ENCODE peak calls at places on chromosome 18, in five cellular contexts. One of them, this sample, is unnamed.

GRCh38 chr18:78976697-78977626 is 2.7 kb upstream of the SALL3 start:
- DNase-seq in Caco-2: no peak
- DNase-seq in gastrocnemius medialis: no peak
- DNase-seq in fibroblast of pulmonary artery: no peak
- DNase-seq in neural progenitor cell: peak; percentile 49
- DNase-seq in this sample: no peak

GRCh38 chr18:45169610-45170009 is 445.7 kb upstream of the SLC14A2 start:
- DNase-seq in Caco-2: no peak
- DNase-seq in gastrocnemius medialis: peak; percentile 61
- DNase-seq in fibroblast of pulmonary artery: peak; percentile 93
- DNase-seq in neural progenitor cell: no peak
- DNase-seq in this sample: peak; percentile 90

GRCh38 chr18:75247601-75248421 is 37.2 kb downstream of the TSHZ1 start:
- DNase-seq in Caco-2: no peak
- DNase-seq in gastrocnemius medialis: no peak
- DNase-seq in fibroblast of pulmonary artery: peak; percentile 67
- DNase-seq in neural progenitor cell: no peak
- DNase-seq in this sample: peak; percentile 29

GRCh38 chr18:11689972-11690570 is 1.0 kb downstream of the GNAL start:
- DNase-seq in Caco-2: no peak
- DNase-seq in gastrocnemius medialis: no peak
- DNase-seq in fibroblast of pulmonary artery: no peak
- DNase-seq in neural progenitor cell: no peak
- DNase-seq in this sample: peak; percentile 28

GRCh38 chr18:74598350-74599001 is 806 bp downstream of the ZNF407 start:
- DNase-seq in Caco-2: peak; percentile 39
- DNase-seq in gastrocnemius medialis: peak; percentile 34
- DNase-seq in fibroblast of pulmonary artery: peak; percentile 40
- DNase-seq in neural progenitor cell: peak; percentile 76
- DNase-seq in this sample: peak; percentile 32

GRCh38 chr18:63451774-63452173 is 25.0 kb upstream of the SERPINB5 start:
- DNase-seq in Caco-2: no peak
- DNase-seq in gastrocnemius medialis: no peak
- DNase-seq in fibroblast of pulmonary artery: peak; percentile 63
- DNase-seq in neural progenitor cell: no peak
- DNase-seq in this sample: peak; percentile 97

GRCh38 chr18:47594063-47594462 is 336.4 kb downstream of the SMAD2 start:
- DNase-seq in Caco-2: no peak
- DNase-seq in gastrocnemius medialis: no peak
- DNase-seq in fibroblast of pulmonary artery: no peak
- DNase-seq in neural progenitor cell: peak; percentile 81
- DNase-seq in this sample: no peak

GRCh38 chr18:63161728-63162195 is 157.8 kb downstream of the BCL2 start:
- DNase-seq in Caco-2: peak; percentile 51
- DNase-seq in gastrocnemius medialis: peak; percentile 70
- DNase-seq in fibroblast of pulmonary artery: peak; percentile 94
- DNase-seq in neural progenitor cell: no peak
- DNase-seq in this sample: peak; percentile 92

GRCh38 chr18:80171190-80171872 is 62.3 kb downstream of the ADNP2 start:
- DNase-seq in Caco-2: no peak
- DNase-seq in gastrocnemius medialis: no peak
- DNase-seq in fibroblast of pulmonary artery: peak; percentile 50
- DNase-seq in neural progenitor cell: peak; percentile 65
- DNase-seq in this sample: peak; percentile 54

GRCh38 chr18:46630160-46630559 is 26.9 kb downstream of the LOXHD1 start:
- DNase-seq in Caco-2: no peak
- DNase-seq in gastrocnemius medialis: no peak
- DNase-seq in fibroblast of pulmonary artery: no peak
- DNase-seq in neural progenitor cell: no peak
- DNase-seq in this sample: peak; percentile 13

GRCh38 chr18:23479829-23480505 is 23.3 kb upstream of the RMC1 start:
- DNase-seq in Caco-2: no peak
- DNase-seq in gastrocnemius medialis: no peak
- DNase-seq in fibroblast of pulmonary artery: no peak
- DNase-seq in neural progenitor cell: no peak
- DNase-seq in this sample: no peak

GRCh38 chr18:42047721-42048120 is 92.7 kb downstream of the PIK3C3 start:
- DNase-seq in Caco-2: no peak
- DNase-seq in gastrocnemius medialis: no peak
- DNase-seq in fibroblast of pulmonary artery: peak; percentile 11
- DNase-seq in neural progenitor cell: no peak
- DNase-seq in this sample: peak; percentile 45

GRCh38 chr18:60322591-60322990 is 50.0 kb downstream of the MC4R start:
- DNase-seq in Caco-2: no peak
- DNase-seq in gastrocnemius medialis: no peak
- DNase-seq in fibroblast of pulmonary artery: no peak
- DNase-seq in neural progenitor cell: no peak
- DNase-seq in this sample: peak; percentile 49

GRCh38 chr18:75727479-75727878 is 300.0 kb upstream of the SMIM21 start:
- DNase-seq in Caco-2: no peak
- DNase-seq in gastrocnemius medialis: no peak
- DNase-seq in fibroblast of pulmonary artery: peak; percentile 29
- DNase-seq in neural progenitor cell: peak; percentile 76
- DNase-seq in this sample: peak; percentile 2

GRCh38 chr18:22434973-22435608 is 17.4 kb upstream of the CTAGE1 start:
- DNase-seq in Caco-2: no peak
- DNase-seq in gastrocnemius medialis: no peak
- DNase-seq in fibroblast of pulmonary artery: peak; percentile 74
- DNase-seq in neural progenitor cell: no peak
- DNase-seq in this sample: peak; percentile 88

GRCh38 chr18:75489493-75490190 is 62.1 kb upstream of the SMIM21 start:
- DNase-seq in Caco-2: no peak
- DNase-seq in gastrocnemius medialis: no peak
- DNase-seq in fibroblast of pulmonary artery: peak; percentile 94
- DNase-seq in neural progenitor cell: no peak
- DNase-seq in this sample: peak; percentile 92

GRCh38 chr18:63062246-63062645 is 257.3 kb downstream of the BCL2 start:
- DNase-seq in Caco-2: no peak
- DNase-seq in gastrocnemius medialis: no peak
- DNase-seq in fibroblast of pulmonary artery: no peak
- DNase-seq in neural progenitor cell: no peak
- DNase-seq in this sample: no peak

GRCh38 chr18:36187826-36188721 is 777 bp downstream of the MOCOS start:
- DNase-seq in Caco-2: no peak
- DNase-seq in gastrocnemius medialis: peak; percentile 59
- DNase-seq in fibroblast of pulmonary artery: no peak
- DNase-seq in neural progenitor cell: peak; percentile 23
- DNase-seq in this sample: peak; percentile 53

GRCh38 chr18:68267583-68267982 is 447.3 kb downstream of the TMX3 start:
- DNase-seq in Caco-2: no peak
- DNase-seq in gastrocnemius medialis: no peak
- DNase-seq in fibroblast of pulmonary artery: peak; percentile 51
- DNase-seq in neural progenitor cell: no peak
- DNase-seq in this sample: peak; percentile 58

GRCh38 chr18:68262697-68263293 is 452.1 kb downstream of the TMX3 start:
- DNase-seq in Caco-2: no peak
- DNase-seq in gastrocnemius medialis: no peak
- DNase-seq in fibroblast of pulmonary artery: peak; percentile 83
- DNase-seq in neural progenitor cell: no peak
- DNase-seq in this sample: peak; percentile 81

GRCh38 chr18:68263481-68263880 is 451.4 kb downstream of the TMX3 start:
- DNase-seq in Caco-2: no peak
- DNase-seq in gastrocnemius medialis: no peak
- DNase-seq in fibroblast of pulmonary artery: peak; percentile 35
- DNase-seq in neural progenitor cell: no peak
- DNase-seq in this sample: peak; percentile 64
- TF ChIP-seq CTCF in Caco-2: no peak
- TF ChIP-seq CTCF in gastrocnemius medialis: no peak
- TF ChIP-seq CTCF in fibroblast of pulmonary artery: no peak
- TF ChIP-seq CTCF in neural progenitor cell: no peak
- TF ChIP-seq CTCF in this sample: no peak

GRCh38 chr18:9109523-9109922 is 7.0 kb downstream of the NDUFV2 start:
- DNase-seq in Caco-2: no peak
- DNase-seq in gastrocnemius medialis: no peak
- DNase-seq in fibroblast of pulmonary artery: peak; percentile 37
- DNase-seq in neural progenitor cell: no peak
- DNase-seq in this sample: no peak
- H3K4me3 ChIP-seq in Caco-2: no peak overlapping the region
- H3K4me3 ChIP-seq in gastrocnemius medialis: no peak overlapping the region
- H3K4me3 ChIP-seq in fibroblast of pulmonary artery: no peak overlapping the region
- H3K4me3 ChIP-seq in neural progenitor cell: peak overlapping the region; percentile 20
- H3K4me3 ChIP-seq in this sample: no peak overlapping the region

GRCh38 chr18:77733292-77733903 is 483.8 kb downstream of the GALR1 start:
- DNase-seq in Caco-2: no peak
- DNase-seq in gastrocnemius medialis: no peak
- DNase-seq in fibroblast of pulmonary artery: no peak
- DNase-seq in neural progenitor cell: peak; percentile 43
- DNase-seq in this sample: no peak
- TF ChIP-seq CTCF in Caco-2: no peak
- TF ChIP-seq CTCF in gastrocnemius medialis: no peak
- TF ChIP-seq CTCF in fibroblast of pulmonary artery: no peak
- TF ChIP-seq CTCF in neural progenitor cell: peak; percentile 46
- TF ChIP-seq CTCF in this sample: no peak

GRCh38 chr18:67302043-67302442 is 214.5 kb downstream of the DSEL start:
- DNase-seq in Caco-2: no peak
- DNase-seq in gastrocnemius medialis: no peak
- DNase-seq in fibroblast of pulmonary artery: peak; percentile 27
- DNase-seq in neural progenitor cell: no peak
- DNase-seq in this sample: peak; percentile 19
- H3K4me3 ChIP-seq in Caco-2: no peak overlapping the region
- H3K4me3 ChIP-seq in gastrocnemius medialis: no peak overlapping the region
- H3K4me3 ChIP-seq in fibroblast of pulmonary artery: no peak overlapping the region
- H3K4me3 ChIP-seq in neural progenitor cell: no peak overlapping the region
- H3K4me3 ChIP-seq in this sample: no peak overlapping the region

GRCh38 chr18:58997811-58998337 is 133.2 kb downstream of the ZNF532 start:
- DNase-seq in Caco-2: no peak
- DNase-seq in gastrocnemius medialis: peak; percentile 54
- DNase-seq in fibroblast of pulmonary artery: peak; percentile 96
- DNase-seq in neural progenitor cell: no peak
- DNase-seq in this sample: peak; percentile 37

GRCh38 chr18:59001166-59001565 is 136.5 kb downstream of the ZNF532 start:
- DNase-seq in Caco-2: no peak
- DNase-seq in gastrocnemius medialis: no peak
- DNase-seq in fibroblast of pulmonary artery: no peak
- DNase-seq in neural progenitor cell: no peak
- DNase-seq in this sample: no peak

GRCh38 chr18:58995663-58996062 is 131.0 kb downstream of the ZNF532 start:
- DNase-seq in Caco-2: no peak
- DNase-seq in gastrocnemius medialis: no peak
- DNase-seq in fibroblast of pulmonary artery: no peak
- DNase-seq in neural progenitor cell: no peak
- DNase-seq in this sample: no peak

GRCh38 chr18:58996131-58996632 is 131.5 kb downstream of the ZNF532 start:
- DNase-seq in Caco-2: no peak
- DNase-seq in gastrocnemius medialis: no peak
- DNase-seq in fibroblast of pulmonary artery: peak; percentile 99
- DNase-seq in neural progenitor cell: no peak
- DNase-seq in this sample: peak; percentile 59

DNA sequence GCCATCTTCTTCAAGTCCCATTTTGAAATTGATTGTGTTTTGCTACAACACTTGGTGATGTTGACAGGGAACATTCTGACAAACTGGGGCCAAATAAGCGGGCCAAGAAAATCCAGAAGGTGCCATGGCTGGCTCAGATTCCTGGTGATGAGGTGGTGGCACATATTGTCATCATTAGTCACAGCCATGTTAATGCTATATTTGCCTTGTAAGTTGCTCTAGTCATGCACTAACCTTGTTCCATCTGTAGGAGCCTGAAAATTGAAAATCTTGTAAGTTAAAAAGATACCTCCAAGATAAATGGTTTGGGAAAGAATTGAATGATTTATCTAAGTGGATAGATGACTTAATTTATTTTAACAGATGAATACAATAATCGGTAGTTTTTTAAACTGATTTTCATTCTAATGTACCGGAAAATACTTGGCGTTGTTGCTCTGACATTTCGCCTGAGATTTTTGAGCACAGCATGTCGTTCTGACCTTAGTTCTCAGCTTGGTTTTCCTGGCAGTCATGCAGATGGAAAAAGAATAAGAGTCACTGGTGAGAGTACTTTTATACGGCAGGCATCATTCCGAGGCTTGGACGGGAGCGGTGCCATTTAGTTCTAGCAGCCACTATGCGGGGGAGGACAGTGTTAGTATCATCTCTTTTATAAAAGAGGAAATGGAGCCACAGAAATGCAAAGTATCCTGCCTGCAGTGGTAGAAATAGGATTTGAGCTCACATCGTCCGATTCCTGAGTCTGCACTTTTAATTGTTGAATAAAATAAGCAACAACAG is 133.9 kb downstream of the ZNF532 start:
- DNase-seq in Caco-2: no peak
- DNase-seq in gastrocnemius medialis: peak; percentile 91
- DNase-seq in fibroblast of pulmonary artery: peak; percentile 90
- DNase-seq in neural progenitor cell: no peak
- DNase-seq in this sample: peak; percentile 69
- TF ChIP-seq CTCF in Caco-2: no peak
- TF ChIP-seq CTCF in gastrocnemius medialis: peak; percentile 63
- TF ChIP-seq CTCF in fibroblast of pulmonary artery: no peak
- TF ChIP-seq CTCF in neural progenitor cell: no peak
- TF ChIP-seq CTCF in this sample: no peak

GRCh38 chr18:57441395-57441794 is 6.2 kb downstream of the ONECUT2 start:
- DNase-seq in Caco-2: no peak
- DNase-seq in gastrocnemius medialis: no peak
- DNase-seq in fibroblast of pulmonary artery: no peak
- DNase-seq in neural progenitor cell: peak; percentile 71
- DNase-seq in this sample: peak; percentile 46
- H3K4me3 ChIP-seq in Caco-2: no peak overlapping the region
- H3K4me3 ChIP-seq in gastrocnemius medialis: no peak overlapping the region
- H3K4me3 ChIP-seq in fibroblast of pulmonary artery: no peak overlapping the region
- H3K4me3 ChIP-seq in neural progenitor cell: peak overlapping the region; percentile 56
- H3K4me3 ChIP-seq in this sample: no peak overlapping the region

DNA sequence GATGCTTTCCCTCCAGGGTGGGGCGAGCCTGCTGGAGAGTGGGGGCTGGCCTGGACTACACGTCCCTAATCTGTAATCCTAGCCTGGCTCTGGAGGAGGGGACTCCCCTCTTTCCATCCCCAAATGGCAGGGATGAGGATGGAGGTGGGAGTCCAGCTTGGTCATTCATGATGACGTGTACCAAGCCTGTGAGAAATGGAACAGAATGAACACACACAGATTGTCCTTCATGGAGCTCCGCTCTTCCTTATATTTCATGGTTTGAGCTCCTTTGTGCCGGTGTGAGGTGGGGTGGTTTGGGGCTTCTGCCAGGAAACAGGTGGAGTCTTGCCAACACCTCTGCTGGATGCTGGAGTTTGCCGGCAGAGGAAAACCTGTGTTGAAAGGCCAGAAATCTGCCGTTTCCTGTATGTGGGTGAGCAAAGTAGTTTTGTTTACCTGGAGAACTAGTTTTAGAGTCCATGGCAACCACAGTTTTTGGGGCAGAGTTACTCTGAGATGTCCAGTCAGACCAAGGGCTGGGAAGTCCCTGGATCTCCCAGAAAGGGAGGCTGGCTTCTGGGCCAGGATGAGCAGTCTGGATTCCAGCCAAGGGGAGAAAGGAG is 417.6 kb upstream of the MEX3C start:
- DNase-seq in Caco-2: no peak
- DNase-seq in gastrocnemius medialis: no peak
- DNase-seq in fibroblast of pulmonary artery: peak; percentile 80
- DNase-seq in neural progenitor cell: no peak
- DNase-seq in this sample: peak; percentile 88
- TF ChIP-seq CTCF in Caco-2: no peak
- TF ChIP-seq CTCF in gastrocnemius medialis: no peak
- TF ChIP-seq CTCF in fibroblast of pulmonary artery: no peak
- TF ChIP-seq CTCF in neural progenitor cell: no peak
- TF ChIP-seq CTCF in this sample: no peak

DNA sequence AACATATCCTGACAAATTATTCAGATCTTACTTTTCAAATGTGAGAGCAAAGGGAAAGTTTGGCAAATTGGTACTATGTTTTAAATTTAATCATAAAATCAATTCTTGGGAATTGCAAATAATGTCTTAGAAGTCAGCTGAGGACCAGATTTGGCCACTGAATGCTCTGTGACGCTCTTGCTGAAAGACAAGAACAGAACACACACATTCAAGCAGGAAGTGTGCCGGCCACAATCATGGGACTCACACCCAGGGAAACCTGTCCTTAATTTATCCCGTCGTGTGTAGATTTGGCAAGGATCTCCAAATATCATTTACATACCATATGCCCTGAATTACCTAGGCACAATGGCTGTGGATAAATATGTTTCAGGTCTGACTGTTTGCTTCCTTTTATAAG is 253.1 kb downstream of the TCF4 start:
- DNase-seq in Caco-2: no peak
- DNase-seq in gastrocnemius medialis: peak; percentile 61
- DNase-seq in fibroblast of pulmonary artery: no peak
- DNase-seq in neural progenitor cell: no peak
- DNase-seq in this sample: peak; percentile 2
- H3K4me3 ChIP-seq in Caco-2: no peak overlapping the region
- H3K4me3 ChIP-seq in gastrocnemius medialis: no peak overlapping the region
- H3K4me3 ChIP-seq in fibroblast of pulmonary artery: no peak overlapping the region
- H3K4me3 ChIP-seq in neural progenitor cell: no peak overlapping the region
- H3K4me3 ChIP-seq in this sample: no peak overlapping the region

This sample was measured in epithelial cell of esophagus.